ENCODE peak calls at places on chromosomes 3 and 15, in four cellular contexts. N, X, V and Z are unnamed samples.

GRCh38 chr3:97711664-97712063 is 52.9 kb upstream of the ARL6 start:
- DNase-seq in N (no peak), X (no peak), V (no peak), Z (no peak)

GRCh38 chr3:57959407-57960173 is 48.6 kb upstream of the FLNB start:
- DNase-seq in N (no peak), X (peak), V (no peak), Z (no peak)

GRCh38 chr3:50971487-50971924 is 296.8 kb downstream of the DOCK3 start:
- DNase-seq in N (peak), X (peak), V (peak), Z (no peak)

GRCh38 chr3:140384876-140385275 is 293.0 kb upstream of the TRIM42 start:
- DNase-seq in N (no peak), X (no peak), V (no peak), Z (no peak)

GRCh38 chr3:50383750-50384149 is 24.4 kb upstream of the TMEM115 start:
- DNase-seq in N (no peak), X (no peak), V (no peak), Z (no peak)

GRCh38 chr3:111715911-111716523 is 120.9 kb upstream of the ZBED2 start:
- DNase-seq in N (no peak), X (peak), V (peak), Z (no peak)

GRCh38 chr3:72011495-72011894 is 226.5 kb upstream of the PROK2 start:
- DNase-seq in N (no peak), X (no peak), V (no peak), Z (no peak)

GRCh38 chr3:183410280-183410679 is 18.1 kb downstream of the MCF2L2 start:
- DNase-seq in N (no peak), X (no peak), V (no peak), Z (no peak)

GRCh38 chr15:62868507-62868906 is 174.0 kb upstream of the TPM1 start:
- DNase-seq in N (no peak), X (no peak), V (no peak), Z (no peak)

GRCh38 chr3:128584412-128585020 is 66.1 kb downstream of the RPN1 start:
- DNase-seq in N (peak), X (peak), V (peak), Z (no peak)
- H3K27ac ChIP-seq in N (no peak), X (no peak), V (no peak), Z (no peak)

DNA sequence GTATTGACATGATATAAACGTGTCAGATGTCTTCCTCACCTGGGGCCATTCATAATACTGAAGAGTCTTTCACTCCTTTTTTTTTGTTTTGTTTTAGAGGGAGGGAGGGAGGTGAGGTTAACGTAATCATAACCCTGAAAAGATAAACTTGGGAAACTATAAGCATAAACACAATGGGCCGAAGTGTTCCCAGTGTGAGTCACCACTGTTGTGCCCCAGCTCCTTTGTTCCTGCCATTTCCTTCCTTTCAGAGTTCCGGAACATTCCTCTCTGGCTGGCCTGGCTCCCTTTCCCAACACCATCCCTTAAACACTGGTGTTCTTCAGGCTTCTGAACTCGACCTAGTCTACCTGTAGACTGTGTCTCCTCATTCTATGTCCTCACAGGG is 18.6 kb downstream of the PLD1 start:
- DNase-seq in N (no peak), X (no peak), V (peak), Z (no peak)
- H3K27ac ChIP-seq in N (no peak), X (peak), V (peak), Z (no peak)

GRCh38 chr15:57625703-57626448 is 34.2 kb downstream of the MYZAP start:
- DNase-seq in N (no peak), X (no peak), V (no peak), Z (no peak)

GRCh38 chr15:57624730-57625129 is 33.0 kb downstream of the MYZAP start:
- DNase-seq in N (no peak), X (no peak), V (no peak), Z (no peak)

GRCh38 chr15:57631386-57632110 is 39.8 kb downstream of the MYZAP start:
- DNase-seq in N (no peak), X (no peak), V (no peak), Z (no peak)

DNA sequence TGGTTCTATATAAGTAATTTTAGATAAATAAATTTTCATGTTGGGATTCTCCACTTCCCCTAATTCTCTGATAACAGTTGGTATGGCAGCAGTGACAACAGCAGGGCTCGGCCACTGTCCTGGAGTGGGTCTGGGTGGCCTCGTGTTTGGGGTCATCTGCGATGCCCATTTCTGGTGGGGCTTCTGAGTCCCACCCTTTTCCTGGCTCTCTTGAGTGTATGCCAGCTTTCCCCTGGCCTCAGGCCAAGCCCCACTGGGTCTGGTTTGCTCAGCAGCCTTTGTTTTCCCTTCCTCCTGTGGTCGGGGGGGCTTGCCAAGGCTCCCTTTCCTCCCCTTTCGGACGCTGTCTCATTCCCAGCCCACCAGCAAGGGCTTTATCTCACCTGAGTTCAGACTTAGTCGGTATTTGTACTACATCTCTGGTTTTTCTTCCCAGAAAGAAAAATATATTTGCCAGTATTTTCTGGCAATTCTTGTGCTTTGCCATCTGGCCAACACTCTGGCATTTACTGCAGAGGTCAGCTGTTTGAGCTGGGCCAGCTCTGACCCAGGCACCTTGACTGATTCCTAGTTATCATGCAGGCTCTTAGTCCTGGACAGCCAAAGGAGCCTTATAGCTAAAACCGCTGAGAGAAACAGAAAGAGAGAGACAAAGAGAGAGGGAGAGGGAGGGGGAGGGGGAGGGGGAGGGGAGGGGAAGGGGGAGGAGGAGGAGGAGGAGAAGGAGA is 35.2 kb downstream of the MYZAP start:
- DNase-seq in N (no peak), X (no peak), V (no peak), Z (no peak)
- H3K27ac ChIP-seq in N (no peak), X (no peak), V (no peak), Z (no peak)

GRCh38 chr15:68264282-68264681 is 13.3 kb upstream of the FEM1B start:
- DNase-seq in N (no peak), X (no peak), V (no peak), Z (no peak)

GRCh38 chr15:68265086-68265485 is 12.5 kb upstream of the FEM1B start:
- DNase-seq in N (no peak), X (no peak), V (no peak), Z (no peak)

GRCh38 chr15:68268405-68268804 is 9.1 kb upstream of the FEM1B start:
- DNase-seq in N (no peak), X (no peak), V (no peak), Z (no peak)

GRCh38 chr15:68262514-68263356 is 14.8 kb upstream of the FEM1B start:
- DNase-seq in N (no peak), X (no peak), V (no peak), Z (no peak)

GRCh38 chr15:68265674-68266073 is 11.9 kb upstream of the FEM1B start:
- DNase-seq in N (no peak), X (no peak), V (peak), Z (no peak)
- H3K27ac ChIP-seq in N (no peak), X (no peak), V (no peak), Z (no peak)

GRCh38 chr15:74821091-74821789 is 5.2 kb upstream of the CPLX3 start:
- DNase-seq in N (peak), X (no peak), V (no peak), Z (no peak)
- H3K27ac ChIP-seq in N (no peak), X (no peak), V (no peak), Z (no peak)

GRCh38 chr3:171775943-171776342 is 34.3 kb downstream of the PLD1 start:
- DNase-seq in N (no peak), X (no peak), V (no peak), Z (no peak)

GRCh38 chr3:171777608-171777995 is 32.7 kb downstream of the PLD1 start:
- DNase-seq in N (no peak), X (no peak), V (no peak), Z (no peak)

GRCh38 chr3:171776839-171777607 is 33.3 kb downstream of the PLD1 start:
- DNase-seq in N (no peak), X (no peak), V (peak), Z (no peak)

GRCh38 chr3:171774516-171774915 is 35.8 kb downstream of the PLD1 start:
- DNase-seq in N (no peak), X (no peak), V (no peak), Z (no peak)

GRCh38 chr3:171776411-171776810 is 33.9 kb downstream of the PLD1 start:
- DNase-seq in N (no peak), X (peak), V (no peak), Z (no peak)
- H3K27ac ChIP-seq in N (no peak), X (no peak), V (peak), Z (no peak)

GRCh38 chr3:64922213-64922612 is 234.4 kb upstream of the ADAMTS9 start:
- DNase-seq in N (no peak), X (no peak), V (no peak), Z (no peak)
- H3K27ac ChIP-seq in N (no peak), X (no peak), V (no peak), Z (no peak)